ENCODE peak calls at places on chromosome 17, in four cellular contexts. Z is CD4-positive, alpha-beta memory T cell; W is cardiac muscle cell; D is left ventricle myocardium inferior. T is an unnamed sample. For H3K4me1, the result is how much of the 10 kb centered on the place peaks cover.

GRCh38 chr17:48037036-48037881 is at the start of gene COPZ2:
- DNase-seq in D (peak), Z (peak), W (peak), T (no peak)

GRCh38 chr17:32243712-32244111 is 21.9 kb upstream of the RHBDL3 start:
- DNase-seq in Z (no peak), D (no peak), W (no peak), T (no peak)

GRCh38 chr17:8935194-8935593 is 30.3 kb downstream of the PIK3R5 start:
- DNase-seq in W (peak), Z (peak), D (no peak), T (no peak)

GRCh38 chr17:263773-264172 is 82.3 kb upstream of the DOC2B start:
- DNase-seq in Z (no peak), W (no peak), D (no peak), T (no peak)

GRCh38 chr17:48892940-48893645 is 506 bp downstream of the ATP5MC1 start:
- DNase-seq in D (no peak), Z (no peak), W (no peak), T (no peak)

GRCh38 chr17:32909787-32910369 is 18.1 kb upstream of the TMEM98 start:
- DNase-seq in W (peak), D (no peak), Z (peak), T (peak)

GRCh38 chr17:17737938-17738894 is 57.0 kb downstream of the RAI1 start:
- DNase-seq in Z (no peak), D (no peak), W (peak), T (no peak)

GRCh38 chr17:31488264-31488981 is 96.9 kb downstream of the RAB11FIP4 start:
- DNase-seq in D (no peak), W (no peak), Z (peak), T (no peak)

GRCh38 chr17:17913695-17914332 is 58.4 kb downstream of the TOM1L2 start:
- DNase-seq in W (peak), D (peak), Z (no peak), T (no peak)

GRCh38 chr17:9371019-9371418 is 204.6 kb downstream of the STX8 start:
- DNase-seq in D (no peak), Z (no peak), W (peak), T (no peak)

GRCh38 chr17:8922451-8922850 is 43.1 kb downstream of the PIK3R5 start:
- DNase-seq in Z (no peak), D (no peak), W (peak), T (no peak)

GRCh38 chr17:17798573-17799255 is 38.1 kb downstream of the SREBF1 start:
- DNase-seq in W (no peak), D (no peak), Z (no peak), T (no peak)

GRCh38 chr17:33949100-33949499 is 306.0 kb upstream of the CCL2 start:
- DNase-seq in Z (no peak), D (no peak), W (no peak), T (peak)

GRCh38 chr17:34139996-34140395 is 115.1 kb upstream of the CCL2 start:
- DNase-seq in W (no peak), Z (no peak), D (no peak), T (no peak)

GRCh38 chr17:34556384-34556783 is 23.0 kb upstream of the TMEM132E start:
- DNase-seq in D (no peak), Z (no peak), W (peak), T (no peak)

GRCh38 chr17:79834575-79835469 is 4.4 kb downstream of the CBX4 start:
- DNase-seq in D (no peak), Z (peak), W (peak), T (no peak)

GRCh38 chr17:1002771-1003555 is 6.0 kb downstream of the TIMM22 start:
- DNase-seq in Z (no peak), W (peak), D (no peak), T (no peak)

DNA sequence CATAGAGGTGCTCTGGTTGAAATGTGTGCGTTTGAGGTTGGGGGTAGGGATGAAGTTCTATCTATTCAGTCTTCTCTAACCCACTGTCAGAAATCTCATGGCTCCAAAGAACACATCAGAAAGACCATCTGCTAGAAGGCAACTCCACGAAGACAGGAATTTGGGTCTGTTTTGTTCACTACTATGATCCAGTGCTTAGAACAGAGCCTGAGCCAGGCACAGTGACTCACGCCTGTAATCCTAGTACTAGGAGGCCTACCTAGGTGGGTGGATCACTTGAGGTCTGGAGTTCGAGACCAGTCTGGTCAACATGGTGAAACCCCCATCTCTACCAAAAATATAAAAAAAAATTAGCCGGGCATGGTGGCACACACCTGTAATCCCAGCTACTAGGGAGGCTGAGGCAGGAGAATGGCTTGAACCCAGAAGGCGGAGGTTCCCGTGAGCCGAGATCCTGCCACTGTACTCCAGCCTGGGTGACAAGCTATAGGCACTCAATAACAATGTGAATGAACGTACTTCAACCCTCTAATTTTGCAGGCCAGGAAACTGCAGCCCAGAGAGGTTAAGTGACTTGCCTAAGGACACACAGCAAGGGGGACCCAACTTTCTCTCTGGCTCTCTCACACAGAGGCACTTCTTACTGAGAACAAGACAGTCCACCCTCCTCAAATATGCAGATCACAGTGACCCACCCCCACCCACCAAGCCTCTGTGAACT is 2.2 kb downstream of the CASKIN2 start:
- DNase-seq in D (no peak), Z (no peak), W (no peak), T (no peak)
- H3K4me1 ChIP-seq in D (half or more), Z (under half), W (under half), T (under half)

DNA sequence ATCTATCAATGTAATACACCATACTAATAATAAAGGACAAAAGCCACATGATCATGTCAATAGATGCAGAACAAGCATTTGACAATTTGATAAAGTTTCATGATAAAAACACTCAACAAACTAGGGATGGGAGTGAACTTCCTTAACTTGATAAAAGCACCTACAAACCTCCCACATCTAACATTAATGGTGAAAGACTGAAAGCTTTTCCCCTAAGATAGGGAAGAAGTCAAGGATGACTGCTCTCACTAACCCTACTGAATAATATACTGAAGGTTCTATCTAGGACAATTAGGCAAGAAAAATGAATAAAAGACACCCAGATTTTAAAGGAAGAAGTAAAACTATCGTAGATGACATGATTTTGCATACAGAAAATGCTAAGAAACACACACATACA is 10.4 kb upstream of the DYNLL2 start:
- DNase-seq in W (no peak), Z (no peak), D (no peak), T (no peak)
- H3K4me1 ChIP-seq in W (under half), Z (under half), D (under half), T (under half)

GRCh38 chr17:38421871-38422819 is 6.1 kb upstream of the ARHGAP23 start:
- DNase-seq in D (no peak), Z (no peak), W (no peak), T (no peak)

GRCh38 chr17:38419508-38419981 is 8.7 kb upstream of the ARHGAP23 start:
- DNase-seq in D (no peak), Z (no peak), W (no peak), T (no peak)

GRCh38 chr17:38418693-38419507 is 9.4 kb upstream of the ARHGAP23 start:
- DNase-seq in W (no peak), D (no peak), Z (no peak), T (no peak)

GRCh38 chr17:38420518-38420917 is 7.7 kb upstream of the ARHGAP23 start:
- DNase-seq in Z (no peak), W (no peak), D (no peak), T (no peak)

GRCh38 chr17:38421224-38421841 is 6.9 kb upstream of the ARHGAP23 start:
- DNase-seq in W (peak), D (no peak), Z (no peak), T (no peak)
- H3K4me1 ChIP-seq in W (under half), D (half or more), Z (under half), T (under half)

DNA sequence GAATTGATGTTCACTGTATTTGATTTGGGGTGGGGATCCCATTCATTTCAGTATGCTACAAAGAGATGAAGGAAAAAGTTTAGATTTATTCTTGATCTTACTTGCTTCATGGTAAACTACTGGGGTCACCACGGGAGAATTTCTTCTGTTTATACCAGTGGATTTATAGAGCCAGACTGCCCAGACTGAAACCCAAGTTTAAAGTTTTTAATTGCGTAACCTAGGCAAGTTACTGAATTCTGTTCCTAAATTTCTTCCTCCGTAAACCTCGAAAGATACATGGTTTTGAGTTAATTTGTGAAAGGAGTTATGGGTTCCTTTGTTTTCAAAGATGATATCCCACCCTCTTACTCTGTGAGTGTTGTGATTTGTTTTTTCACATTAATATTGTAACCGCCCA is 26.4 kb downstream of the PIGL start:
- DNase-seq in D (no peak), Z (no peak), W (no peak), T (no peak)
- H3K4me1 ChIP-seq in D (under half), Z (under half), W (under half), T (under half)

GRCh38 chr17:3002538-3003301 is 60.7 kb downstream of the OR1D5 start:
- DNase-seq in Z (no peak), D (no peak), W (no peak), T (no peak)
- H3K4me1 ChIP-seq in Z (under half), D (half or more), W (under half), T (under half)

GRCh38 chr17:38587193-38587592 is 18.6 kb downstream of the SRCIN1 start:
- DNase-seq in W (no peak), D (no peak), Z (peak), T (no peak)

GRCh38 chr17:38586788-38587187 is 19.0 kb downstream of the SRCIN1 start:
- DNase-seq in W (no peak), D (no peak), Z (no peak), T (no peak)

GRCh38 chr17:38587956-38588771 is 17.6 kb downstream of the SRCIN1 start:
- DNase-seq in D (no peak), W (no peak), Z (peak), T (no peak)

GRCh38 chr17:38589462-38590114 is 16.2 kb downstream of the SRCIN1 start:
- DNase-seq in D (no peak), Z (no peak), W (no peak), T (no peak)

GRCh38 chr17:38588775-38589174 is 17.0 kb downstream of the SRCIN1 start:
- DNase-seq in D (no peak), Z (no peak), W (no peak), T (no peak)
- H3K4me1 ChIP-seq in D (under half), Z (under half), W (under half), T (under half)

DNA sequence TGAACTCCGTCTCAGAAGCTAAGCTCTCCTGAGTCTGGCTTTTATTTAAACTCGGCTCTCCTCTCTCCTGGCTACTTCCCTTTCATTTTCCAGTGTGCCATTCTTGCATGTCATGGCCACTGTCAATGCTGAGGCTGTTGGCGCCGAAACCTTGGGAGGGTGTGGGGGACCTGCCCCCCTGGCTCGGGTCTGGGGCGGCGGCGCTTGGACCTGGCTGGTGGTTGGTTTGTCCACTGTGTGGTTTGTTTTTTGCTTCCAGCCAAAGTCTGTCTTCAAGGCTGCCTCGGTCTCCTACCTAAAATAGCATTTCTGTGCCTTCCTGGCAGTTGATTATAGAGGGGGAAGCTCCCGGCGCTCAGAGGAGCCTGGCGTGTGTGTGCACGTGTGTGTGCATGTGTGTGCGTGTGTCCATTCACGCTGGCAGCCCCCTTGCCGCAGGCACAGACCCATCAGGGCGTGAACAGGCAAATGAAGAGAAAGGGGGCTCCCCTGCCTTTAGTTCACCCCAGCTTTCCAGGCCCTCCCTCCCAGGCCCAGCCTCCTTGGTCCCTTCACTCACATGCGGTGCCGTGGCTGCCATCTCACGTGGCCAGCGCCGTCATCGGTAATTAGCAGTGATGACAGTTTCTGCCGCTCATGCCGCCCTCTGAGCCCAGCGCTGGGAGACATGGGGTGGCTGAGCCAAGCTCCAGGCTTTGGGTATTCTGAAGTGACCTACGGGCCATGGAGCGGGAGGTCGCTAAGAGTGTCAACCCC is 179.9 kb downstream of the SEC14L1 start:
- DNase-seq in Z (no peak), D (no peak), W (peak), T (no peak)
- H3K4me1 ChIP-seq in Z (half or more), D (half or more), W (under half), T (under half)

GRCh38 chr17:73290399-73291259 is 21.2 kb downstream of the CDC42EP4 start:
- DNase-seq in D (no peak), W (no peak), Z (no peak), T (no peak)

GRCh38 chr17:73292031-73292531 is 19.7 kb downstream of the CDC42EP4 start:
- DNase-seq in Z (no peak), W (peak), D (peak), T (no peak)

GRCh38 chr17:73293480-73293911 is 18.3 kb downstream of the CDC42EP4 start:
- DNase-seq in D (peak), Z (no peak), W (peak), T (no peak)

GRCh38 chr17:73291260-73291801 is 20.5 kb downstream of the CDC42EP4 start:
- DNase-seq in W (peak), D (peak), Z (no peak), T (no peak)

GRCh38 chr17:73293031-73293430 is 18.8 kb downstream of the CDC42EP4 start:
- DNase-seq in D (no peak), Z (no peak), W (no peak), T (no peak)
- H3K4me1 ChIP-seq in D (half or more), Z (under half), W (under half), T (under half)

GRCh38 chr17:55237268-55237667 is 27.5 kb upstream of the HLF start:
- DNase-seq in W (peak), D (no peak), Z (peak), T (no peak)
- H3K4me1 ChIP-seq in W (under half), D (under half), Z (under half), T (under half)

GRCh38 chr17:82116246-82116645 is 18.2 kb upstream of the FASN start:
- DNase-seq in W (no peak), Z (no peak), D (no peak), T (no peak)
- H3K4me1 ChIP-seq in W (under half), Z (under half), D (under half), T (under half)